ENCODE peak calls at places on chromosomes 1 and 21, in eight cellular contexts. H, M, G, P, O, C, J and W are unnamed samples.

GRCh38 chr1:58162952-58163550 is 383.5 kb downstream of the OMA1 start:
- DNase-seq in H (no peak), M (peak; percentile 49), G (peak; percentile 70), P (no peak), O (peak; percentile 92), C (peak; percentile 28), J (peak; percentile 48), W (no peak)

GRCh38 chr1:7104053-7104738 is 318.9 kb downstream of the CAMTA1 start:
- DNase-seq in H (no peak), M (no peak), G (no peak), P (no peak), O (peak; percentile 22), C (no peak), J (no peak), W (no peak)

GRCh38 chr1:101259744-101260148 is 22.9 kb downstream of the S1PR1 start:
- DNase-seq in H (no peak), M (peak; percentile 51), G (peak; percentile 95), P (no peak), O (no peak), C (peak; percentile 64), J (no peak), W (no peak)

GRCh38 chr21:40846566-40847411 is at the start of gene DSCAM:
- DNase-seq in H (no peak), M (no peak), G (peak; percentile 20), P (no peak), O (peak; percentile 41), C (peak; percentile 13), J (no peak), W (no peak)

GRCh38 chr1:47978486-47978885 is 18.7 kb downstream of the TRABD2B start:
- DNase-seq in H (no peak), M (peak; percentile 85), G (no peak), P (no peak), O (no peak), C (no peak), J (no peak), W (no peak)

GRCh38 chr1:234162661-234163060 is 210.6 kb upstream of the COA6 start:
- DNase-seq in H (no peak), M (no peak), G (no peak), P (no peak), O (no peak), C (no peak), J (no peak), W (no peak)

GRCh38 chr21:32143222-32143939 is 135.5 kb downstream of the MIS18A start:
- DNase-seq in H (no peak), M (peak; percentile 15), G (no peak), P (peak; percentile 75), O (peak; percentile 48), C (no peak), J (no peak), W (no peak)

GRCh38 chr1:106344494-106344893 is 712.0 kb upstream of the PRMT6 start:
- DNase-seq in H (no peak), M (no peak), G (no peak), P (no peak), O (peak; percentile 17), C (no peak), J (no peak), W (no peak)

GRCh38 chr21:37592496-37592895 is 225.9 kb downstream of the DYRK1A start:
- DNase-seq in H (no peak), M (no peak), G (no peak), P (no peak), O (peak; percentile 36), C (no peak), J (no peak), W (no peak)

GRCh38 chr21:38968887-38969543 is 163.3 kb downstream of the ETS2 start:
- DNase-seq in H (no peak), M (no peak), G (no peak), P (no peak), O (no peak), C (no peak), J (no peak), W (no peak)

GRCh38 chr1:18200136-18200717 is 92.6 kb downstream of the IGSF21 start:
- DNase-seq in H (no peak), M (no peak), G (no peak), P (no peak), O (peak; percentile 74), C (no peak), J (no peak), W (no peak)
- TF ChIP-seq CTCF in H (no peak), M (no peak), G (no peak), P (no peak), O (peak; percentile 74), C (no peak), J (no peak), W (no peak)

DNA sequence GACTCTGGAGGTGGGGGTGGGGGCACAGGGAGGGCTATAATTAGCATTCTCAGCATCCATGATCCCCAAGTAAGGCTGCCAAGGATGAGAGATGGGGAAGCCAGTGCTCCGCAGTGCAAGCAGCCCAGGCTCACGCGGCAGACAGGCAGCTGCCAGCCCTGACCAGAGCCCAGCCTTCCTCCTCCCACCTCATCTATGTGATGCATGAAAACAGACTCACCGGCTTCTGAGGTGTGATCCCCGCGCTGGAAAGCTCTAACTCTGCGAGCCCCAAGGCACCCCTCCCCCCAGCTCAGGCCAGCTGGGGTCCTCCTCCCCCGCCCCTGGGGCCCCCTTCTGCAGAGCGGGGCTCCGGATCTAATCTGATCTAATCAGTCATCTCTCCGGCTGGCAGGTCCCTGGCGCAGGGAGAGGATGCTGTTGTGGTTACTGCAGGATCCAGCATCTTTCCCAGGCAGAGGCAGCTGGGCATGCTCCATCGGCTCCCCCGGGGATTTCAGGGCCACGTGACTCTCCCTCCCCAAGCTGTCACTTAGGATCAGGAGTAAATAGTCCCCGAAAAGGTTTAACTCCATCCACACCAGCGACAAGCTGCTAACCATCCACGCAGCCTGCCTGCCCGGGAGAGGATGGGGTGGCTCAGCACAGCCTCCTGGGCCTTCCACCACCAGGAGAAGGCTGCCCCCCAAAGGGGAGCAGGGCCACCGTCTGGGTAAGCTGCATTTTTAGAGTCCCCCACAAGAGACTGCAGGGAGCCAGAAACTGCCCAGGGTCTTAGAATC is at the start of gene PLEKHA6:
- DNase-seq in H (no peak), M (peak; percentile 60), G (no peak), P (peak; percentile 88), O (peak; percentile 67), C (no peak), J (no peak), W (no peak)
- TF ChIP-seq CTCF in H (no peak), M (peak; percentile 57), G (peak; percentile 19), P (no peak), O (peak; percentile 76), C (no peak), J (peak; percentile 53), W (no peak)

DNA sequence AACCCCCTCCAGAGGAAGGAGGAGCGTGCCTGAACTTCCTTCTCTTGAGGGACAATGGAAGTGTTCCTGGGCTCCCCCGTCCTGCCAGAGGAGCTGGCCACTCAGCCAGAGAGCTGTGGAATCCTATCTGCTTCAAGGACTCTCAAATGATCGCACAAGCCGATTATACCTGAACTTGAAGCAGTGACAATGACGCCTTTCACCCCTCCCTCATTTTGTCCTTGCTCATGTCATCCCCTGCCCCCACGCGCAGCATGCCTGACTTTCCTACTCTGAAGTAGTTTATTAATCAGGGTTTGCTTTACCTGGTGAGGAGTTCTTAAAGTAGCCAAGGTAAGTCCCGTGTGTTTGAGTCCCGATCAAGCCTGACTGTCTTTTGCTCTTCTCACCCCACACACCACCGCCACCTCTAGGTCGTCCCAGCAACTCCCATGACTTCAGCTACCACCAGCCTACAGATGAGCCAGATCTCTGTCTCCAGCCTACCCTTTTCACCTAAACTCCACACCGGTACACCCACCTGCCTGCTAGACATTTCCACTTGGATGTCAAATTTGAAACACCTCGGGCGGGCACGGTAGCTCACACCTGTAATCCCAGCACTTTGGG is 25.0 kb upstream of the PRELP start:
- DNase-seq in H (no peak), M (no peak), G (no peak), P (no peak), O (peak; percentile 71), C (no peak), J (no peak), W (no peak)
- TF ChIP-seq CTCF in H (no peak), M (no peak), G (peak; percentile 7), P (no peak), O (peak; percentile 66), C (no peak), J (no peak), W (no peak)

DNA sequence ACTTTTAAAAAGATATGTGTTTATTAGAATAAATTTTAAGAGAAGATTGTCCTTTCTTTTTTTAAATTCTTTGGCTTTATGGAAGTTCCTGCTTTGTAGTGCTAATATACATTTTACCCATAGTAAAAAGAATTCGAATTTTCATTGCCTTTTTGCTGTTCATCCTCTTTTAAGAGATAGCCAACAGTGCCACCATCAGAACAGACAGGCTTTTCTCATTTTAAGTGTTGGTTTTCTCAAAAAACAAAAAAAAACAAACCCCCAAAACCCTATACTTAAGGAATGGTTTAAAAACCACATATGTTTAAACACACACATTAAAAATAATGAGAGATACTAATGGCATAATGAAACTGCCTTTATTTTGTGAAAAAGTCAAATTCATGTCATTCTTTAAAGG is 118.8 kb downstream of the NEK7 start:
- DNase-seq in H (no peak), M (no peak), G (no peak), P (no peak), O (no peak), C (no peak), J (no peak), W (no peak)
- TF ChIP-seq CTCF in H (no peak), M (no peak), G (no peak), P (no peak), O (no peak), C (no peak), J (no peak), W (no peak)

DNA sequence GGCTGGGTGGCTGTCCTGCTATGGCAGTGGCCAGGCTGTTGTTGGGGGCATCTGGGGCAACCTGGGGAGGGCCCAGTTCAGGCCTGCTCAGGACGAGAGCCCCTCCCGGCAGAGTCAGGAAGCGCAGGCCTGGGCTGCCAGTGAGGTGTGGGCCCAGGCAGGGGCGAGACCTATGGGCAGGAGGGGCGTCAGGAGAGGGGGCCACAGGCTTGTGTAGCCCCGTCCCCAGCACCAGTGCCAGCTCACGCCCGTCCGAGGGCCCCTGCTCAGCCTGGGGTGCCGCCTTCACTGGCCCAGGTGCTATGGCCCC is 28.1 kb downstream of the ARHGEF16 start:
- DNase-seq in H (no peak), M (no peak), G (no peak), P (no peak), O (peak; percentile 38), C (no peak), J (no peak), W (peak; percentile 65)
- TF ChIP-seq CTCF in H (no peak), M (no peak), G (peak; percentile 59), P (no peak), O (peak; percentile 25), C (peak; percentile 61), J (peak; percentile 17), W (no peak)